ENCODE peak calls at places on chromosomes 3 and 15, in seven cellular contexts. R is osteoblast, J is AG04450, U is heart right ventricle, N is body of pancreas, X is IMR-90, W is HepG2. I is an unnamed sample.

GRCh38 chr15:82139823-82140268 is 94.0 kb upstream of the MEX3B start:
- DNase-seq in R (no peak), J (no peak), U (no peak), N (no peak), X (peak), W (peak), I (no peak)

GRCh38 chr15:92906563-92907081 is 6.5 kb downstream of the CHD2 start:
- DNase-seq in R (no peak), J (no peak), U (no peak), N (no peak), X (peak), W (no peak), I (no peak)

GRCh38 chr15:51750942-51751686 is at the start of gene TMOD2:
- DNase-seq in R (peak), J (no peak), U (peak), N (peak), X (peak), W (no peak), I (no peak)

GRCh38 chr3:127799476-127800222 is 22.7 kb downstream of the MGLL start:
- DNase-seq in R (peak), J (peak), U (no peak), N (no peak), X (peak), W (no peak), I (no peak)

GRCh38 chr15:56241374-56242085 is 2.1 kb downstream of the RFX7 start:
- DNase-seq in R (no peak), J (no peak), U (no peak), N (no peak), X (peak), W (no peak), I (no peak)

GRCh38 chr3:143306419-143306818 is 186.8 kb downstream of the CHST2 start:
- DNase-seq in R (no peak), J (no peak), U (no peak), N (no peak), X (no peak), W (no peak), I (no peak)

GRCh38 chr3:27312044-27312668 is 57.0 kb downstream of the NEK10 start:
- DNase-seq in R (peak), J (peak), U (no peak), N (no peak), X (peak), W (peak), I (peak)

GRCh38 chr3:71039332-71039731 is 544.2 kb downstream of the FOXP1 start:
- DNase-seq in R (no peak), J (no peak), U (no peak), N (no peak), X (no peak), W (no peak), I (no peak)

GRCh38 chr3:120642368-120642948 is 39.6 kb downstream of the HGD start:
- DNase-seq in R (peak), J (peak), U (no peak), N (no peak), X (peak), W (no peak), I (no peak)

GRCh38 chr15:36498922-36499321 is 80.5 kb upstream of the CDIN1 start:
- DNase-seq in R (no peak), J (no peak), U (no peak), N (no peak), X (no peak), W (no peak), I (no peak)

GRCh38 chr15:71329509-71330260 is 214.4 kb downstream of the THSD4 start:
- DNase-seq in R (no peak), J (no peak), U (no peak), N (no peak), X (peak), W (no peak), I (peak)

GRCh38 chr3:72595376-72595775 is 252.9 kb downstream of the SHQ1 start:
- DNase-seq in R (no peak), J (no peak), U (no peak), N (no peak), X (no peak), W (no peak), I (no peak)

GRCh38 chr3:189262746-189263145 is 91.0 kb downstream of the TPRG1 start:
- DNase-seq in R (no peak), J (no peak), U (no peak), N (no peak), X (no peak), W (no peak), I (no peak)

GRCh38 chr3:189260556-189261493 is 89.1 kb downstream of the TPRG1 start:
- DNase-seq in R (no peak), J (no peak), U (peak), N (no peak), X (no peak), W (no peak), I (no peak)

DNA sequence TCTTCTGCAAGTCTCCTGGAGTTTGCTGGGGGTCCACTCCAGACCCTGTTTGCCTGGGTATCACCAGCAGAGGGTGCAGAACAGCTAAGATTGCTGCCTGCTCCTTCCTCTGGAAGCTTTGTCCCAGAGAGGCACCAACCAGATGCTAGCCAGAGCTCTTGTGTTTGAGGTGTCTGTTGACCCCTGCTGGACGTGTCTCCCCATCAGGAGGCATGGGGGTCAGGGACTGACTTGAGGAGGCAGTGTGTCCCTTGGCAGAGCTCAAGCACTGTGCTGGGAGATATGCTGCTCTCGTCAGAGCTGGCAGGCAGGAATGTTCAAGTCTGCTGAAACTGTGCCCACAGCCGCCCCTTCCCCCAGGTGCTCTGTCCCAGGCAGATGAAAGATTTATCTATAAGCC is 86.5 kb downstream of the TPRG1 start:
- DNase-seq in R (no peak), J (no peak), U (no peak), N (no peak), X (no peak), W (no peak), I (no peak)
- TF ChIP-seq CTCF in R (no peak), J (no peak), U (no peak), N (no peak), X (no peak), W (no peak), I (no peak)

GRCh38 chr3:169146112-169146665 is 517.3 kb downstream of the MECOM start:
- DNase-seq in R (no peak), J (no peak), U (peak), N (peak), X (peak), W (no peak), I (no peak)

GRCh38 chr3:169144691-169145090 is 518.8 kb downstream of the MECOM start:
- DNase-seq in R (no peak), J (no peak), U (no peak), N (no peak), X (peak), W (no peak), I (no peak)

GRCh38 chr3:169145551-169145950 is 518.0 kb downstream of the MECOM start:
- DNase-seq in R (no peak), J (no peak), U (no peak), N (no peak), X (no peak), W (no peak), I (no peak)

GRCh38 chr3:169143471-169143870 is 520.0 kb downstream of the MECOM start:
- DNase-seq in R (no peak), J (no peak), U (no peak), N (no peak), X (no peak), W (no peak), I (no peak)

GRCh38 chr3:169144271-169144670 is 519.2 kb downstream of the MECOM start:
- DNase-seq in R (no peak), J (no peak), U (no peak), N (no peak), X (no peak), W (no peak), I (no peak)
- H3K4me3 ChIP-seq in R (no peak), J (peak), U (peak), N (no peak), X (no peak), W (no peak), I (peak)

GRCh38 chr3:187066228-187066995 is 72.9 kb downstream of the RPL39L start:
- DNase-seq in R (no peak), J (no peak), U (no peak), N (no peak), X (peak), W (peak), I (no peak)
- TF ChIP-seq CTCF in R (no peak), J (peak), U (peak), N (peak), X (no peak), W (peak), I (peak)

GRCh38 chr15:64847016-64847415 is 5.3 kb downstream of the PLEKHO2 start:
- DNase-seq in R (no peak), J (no peak), U (no peak), N (no peak), X (no peak), W (no peak), I (no peak)

GRCh38 chr15:64845826-64846225 is 4.1 kb downstream of the PLEKHO2 start:
- DNase-seq in R (no peak), J (no peak), U (no peak), N (no peak), X (no peak), W (no peak), I (no peak)

GRCh38 chr15:64847448-64847847 is 5.7 kb downstream of the PLEKHO2 start:
- DNase-seq in R (no peak), J (no peak), U (no peak), N (no peak), X (no peak), W (no peak), I (no peak)

GRCh38 chr15:64845183-64845611 is 3.5 kb downstream of the PLEKHO2 start:
- DNase-seq in R (no peak), J (no peak), U (peak), N (no peak), X (no peak), W (no peak), I (no peak)

DNA sequence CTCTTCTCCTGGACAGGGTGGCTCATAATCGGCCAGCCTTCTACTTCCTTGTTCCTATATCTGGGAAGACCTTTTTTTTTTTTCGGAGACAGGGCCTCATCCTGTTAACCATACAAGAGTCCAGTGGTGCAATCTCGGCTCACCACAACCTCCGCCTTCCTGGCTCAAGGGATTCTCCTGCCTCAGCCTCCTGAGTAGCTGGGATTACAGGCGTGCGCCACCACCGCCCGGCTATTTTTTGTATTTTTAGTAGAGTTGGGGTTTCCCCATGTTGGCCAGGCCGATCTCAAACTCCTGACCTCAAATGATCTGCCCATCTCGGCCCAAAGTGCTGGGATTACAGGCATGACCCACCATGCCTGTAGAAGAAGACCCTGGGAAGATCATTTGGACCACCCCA is 4.5 kb downstream of the PLEKHO2 start:
- DNase-seq in R (no peak), J (no peak), U (no peak), N (no peak), X (no peak), W (no peak), I (no peak)
- H3K4me3 ChIP-seq in R (no peak), J (no peak), U (peak), N (no peak), X (no peak), W (no peak), I (no peak)

GRCh38 chr3:153216928-153217327 is 54.9 kb downstream of the RAP2B start:
- DNase-seq in R (no peak), J (no peak), U (no peak), N (no peak), X (no peak), W (no peak), I (no peak)
- TF ChIP-seq CTCF in R (no peak), J (no peak), U (no peak), N (no peak), X (no peak), W (no peak), I (no peak)

GRCh38 chr3:64214697-64215018 is 10.6 kb downstream of the PRICKLE2 start:
- DNase-seq in R (no peak), J (no peak), U (peak), N (no peak), X (peak), W (no peak), I (no peak)

GRCh38 chr3:64215084-64215483 is 10.2 kb downstream of the PRICKLE2 start:
- DNase-seq in R (no peak), J (no peak), U (no peak), N (no peak), X (no peak), W (no peak), I (no peak)

GRCh38 chr3:64213224-64213893 is 11.9 kb downstream of the PRICKLE2 start:
- DNase-seq in R (no peak), J (no peak), U (no peak), N (no peak), X (no peak), W (no peak), I (no peak)

GRCh38 chr3:64215559-64215958 is 9.7 kb downstream of the PRICKLE2 start:
- DNase-seq in R (no peak), J (no peak), U (no peak), N (no peak), X (no peak), W (no peak), I (no peak)

GRCh38 chr3:64214002-64214696 is 11.1 kb downstream of the PRICKLE2 start:
- DNase-seq in R (peak), J (no peak), U (peak), N (peak), X (peak), W (no peak), I (no peak)
- H3K4me3 ChIP-seq in R (peak), J (peak), U (peak), N (no peak), X (peak), W (no peak), I (no peak)